ENCODE peak calls at places on chromosomes 11 and 22, in seven cellular contexts. L is activated effector memory CD4-positive, alpha-beta T cell treated with anti-CD3 and anti-CD28 coated beads, Interleukin-2, amount 50 U/mL, for 16 hours; A is neural progenitor cell; Z is activated naive CD4-positive, alpha-beta T cell treated with Interleukin-2 at 50 U/mL for 16 hours; R is pancreas; V is T-cell; M is H7. E is an unnamed sample.

GRCh38 chr11:34789196-34789834 is 126.9 kb downstream of the APIP start:
- DNase-seq in A (no peak), M (no peak), L (no peak), V (no peak), R (no peak), Z (no peak), E (no peak)

GRCh38 chr11:61949169-61950034 is 749 bp upstream of the BEST1 start:
- DNase-seq in A (peak; percentile 37), Z (no peak), V (no peak), M (peak; percentile 90), R (peak; percentile 82), L (no peak), E (no peak)

GRCh38 chr11:47641585-47642098 is 717 bp downstream of the MTCH2 start:
- DNase-seq in R (no peak), M (peak; percentile 40), L (no peak), V (no peak), A (peak; percentile 24), Z (no peak), E (no peak)

GRCh38 chr11:66338276-66339162 is 2.3 kb upstream of the RIN1 start:
- DNase-seq in L (no peak), Z (no peak), V (no peak), M (peak; percentile 55), R (peak; percentile 60), A (no peak), E (no peak)

GRCh38 chr11:2766166-2766565 is 66.4 kb upstream of the KCNQ1OT1 start:
- DNase-seq in Z (no peak), R (peak; percentile 7), M (no peak), A (no peak), V (no peak), L (no peak), E (no peak)

GRCh38 chr11:131737357-131737756 is 366.9 kb downstream of the NTM start:
- DNase-seq in Z (no peak), L (no peak), M (no peak), A (no peak), R (no peak), V (no peak), E (peak; percentile 23)

GRCh38 chr11:63892233-63892632 is 24.7 kb downstream of the RCOR2 start:
- DNase-seq in V (no peak), L (no peak), Z (no peak), M (no peak), R (no peak), A (peak; percentile 34), E (no peak)

GRCh38 chr11:31780078-31780971 is 30.8 kb downstream of the PAX6 start:
- DNase-seq in M (no peak), A (no peak), L (no peak), R (no peak), Z (no peak), V (no peak), E (no peak)

GRCh38 chr11:94309757-94310156 is 5.4 kb downstream of the IZUMO1R start:
- DNase-seq in V (no peak), R (no peak), A (no peak), Z (no peak), M (no peak), L (no peak), E (peak; percentile 13)

GRCh38 chr11:20066783-20067156 is 93.5 kb downstream of the DBX1 start:
- DNase-seq in A (no peak), V (no peak), M (no peak), R (no peak), Z (no peak), L (no peak), E (no peak)

GRCh38 chr11:203056-203944 is 3.9 kb downstream of the BET1L start:
- DNase-seq in A (no peak), M (no peak), V (no peak), Z (no peak), L (peak; percentile 61), R (no peak), E (no peak)

GRCh38 chr22:29092243-29092642 is 19.4 kb downstream of the KREMEN1 start:
- DNase-seq in A (no peak), L (no peak), Z (no peak), R (no peak), M (no peak), V (no peak), E (no peak)

GRCh38 chr11:131982154-131982553 is 611.7 kb downstream of the NTM start:
- DNase-seq in Z (no peak), A (peak; percentile 70), R (no peak), V (no peak), M (peak; percentile 69), L (no peak), E (no peak)

GRCh38 chr11:3340025-3340424 is 38.9 kb downstream of the ZNF195 start:
- DNase-seq in M (no peak), Z (no peak), A (no peak), V (no peak), L (no peak), R (no peak), E (peak; percentile 70)

GRCh38 chr11:57424802-57425564 is 1.9 kb downstream of the SLC43A3 start:
- DNase-seq in Z (peak; percentile 91), R (no peak), M (peak; percentile 41), L (peak; percentile 94), V (peak; percentile 76), A (peak; percentile 40), E (peak; percentile 99)